ENCODE peak calls at places on chromosome 11, in ten cellular contexts. One of them, this sample, is unnamed.
A peak's percentile ranks its signal among the peaks of the same experiment; 100 is the strongest.

GRCh38 chr11:130779943-130780342 is 136.3 kb downstream of the SNX19 start:
- DNase-seq in hypothalamus: no peak
- DNase-seq in Calu3: no peak
- DNase-seq in GF-D8: no peak
- DNase-seq in MM.1S: no peak
- DNase-seq in astrocyte of the hippocampus: no peak
- DNase-seq in mammary epithelial cell: no peak
- DNase-seq in stimulated activated CD4-positive, alpha-beta T cell treated with anti-CD3 and anti-CD28 coated beads, Interleukin-1b, Interleukin-23, amount 100 ng/mL, for 4 hours: no peak
- DNase-seq in AG04450: no peak
- DNase-seq in EH: no peak
- DNase-seq in this sample: no peak

GRCh38 chr11:84720706-84721402 is 906.3 kb downstream of the DLG2 start:
- DNase-seq in hypothalamus: peak; percentile 25
- DNase-seq in Calu3: no peak
- DNase-seq in GF-D8: no peak
- DNase-seq in MM.1S: peak; percentile 41
- DNase-seq in astrocyte of the hippocampus: peak; percentile 43
- DNase-seq in mammary epithelial cell: no peak
- DNase-seq in stimulated activated CD4-positive, alpha-beta T cell treated with anti-CD3 and anti-CD28 coated beads, Interleukin-1b, Interleukin-23, amount 100 ng/mL, for 4 hours: no peak
- DNase-seq in AG04450: no peak
- DNase-seq in EH: peak; percentile 3
- DNase-seq in this sample: peak; percentile 29

GRCh38 chr11:117827521-117828511 is 3.3 kb upstream of the FXYD2 start:
- DNase-seq in hypothalamus: no peak
- DNase-seq in Calu3: no peak
- DNase-seq in GF-D8: no peak
- DNase-seq in MM.1S: no peak
- DNase-seq in astrocyte of the hippocampus: no peak
- DNase-seq in mammary epithelial cell: no peak
- DNase-seq in stimulated activated CD4-positive, alpha-beta T cell treated with anti-CD3 and anti-CD28 coated beads, Interleukin-1b, Interleukin-23, amount 100 ng/mL, for 4 hours: no peak
- DNase-seq in AG04450: no peak
- DNase-seq in EH: no peak
- DNase-seq in this sample: no peak

GRCh38 chr11:8261921-8262551 is 1.6 kb downstream of the LMO1 start:
- DNase-seq in hypothalamus: no peak
- DNase-seq in Calu3: no peak
- DNase-seq in GF-D8: no peak
- DNase-seq in MM.1S: no peak
- DNase-seq in astrocyte of the hippocampus: no peak
- DNase-seq in mammary epithelial cell: no peak
- DNase-seq in stimulated activated CD4-positive, alpha-beta T cell treated with anti-CD3 and anti-CD28 coated beads, Interleukin-1b, Interleukin-23, amount 100 ng/mL, for 4 hours: no peak
- DNase-seq in AG04450: no peak
- DNase-seq in EH: no peak
- DNase-seq in this sample: no peak

GRCh38 chr11:69580529-69580928 is 60.4 kb upstream of the CCND1 start:
- DNase-seq in hypothalamus: no peak
- DNase-seq in Calu3: no peak
- DNase-seq in GF-D8: no peak
- DNase-seq in MM.1S: no peak
- DNase-seq in astrocyte of the hippocampus: no peak
- DNase-seq in mammary epithelial cell: no peak
- DNase-seq in stimulated activated CD4-positive, alpha-beta T cell treated with anti-CD3 and anti-CD28 coated beads, Interleukin-1b, Interleukin-23, amount 100 ng/mL, for 4 hours: no peak
- DNase-seq in AG04450: no peak
- DNase-seq in EH: no peak
- DNase-seq in this sample: no peak

GRCh38 chr11:134386945-134387344 is 25.1 kb downstream of the B3GAT1 start:
- DNase-seq in hypothalamus: no peak
- DNase-seq in Calu3: no peak
- DNase-seq in GF-D8: peak; percentile 91
- DNase-seq in MM.1S: no peak
- DNase-seq in astrocyte of the hippocampus: no peak
- DNase-seq in mammary epithelial cell: no peak
- DNase-seq in stimulated activated CD4-positive, alpha-beta T cell treated with anti-CD3 and anti-CD28 coated beads, Interleukin-1b, Interleukin-23, amount 100 ng/mL, for 4 hours: no peak
- DNase-seq in AG04450: no peak
- DNase-seq in EH: no peak
- DNase-seq in this sample: no peak

GRCh38 chr11:75733346-75734107 is 15.9 kb downstream of the MOGAT2 start:
- DNase-seq in hypothalamus: no peak
- DNase-seq in Calu3: no peak
- DNase-seq in GF-D8: no peak
- DNase-seq in MM.1S: no peak
- DNase-seq in astrocyte of the hippocampus: peak; percentile 71
- DNase-seq in mammary epithelial cell: peak; percentile 25
- DNase-seq in stimulated activated CD4-positive, alpha-beta T cell treated with anti-CD3 and anti-CD28 coated beads, Interleukin-1b, Interleukin-23, amount 100 ng/mL, for 4 hours: no peak
- DNase-seq in AG04450: no peak
- DNase-seq in EH: peak; percentile 6
- DNase-seq in this sample: peak; percentile 73

GRCh38 chr11:68044145-68044813 is 5.5 kb downstream of the TCIRG1 start:
- DNase-seq in hypothalamus: no peak
- DNase-seq in Calu3: no peak
- DNase-seq in GF-D8: no peak
- DNase-seq in MM.1S: no peak
- DNase-seq in astrocyte of the hippocampus: no peak
- DNase-seq in mammary epithelial cell: no peak
- DNase-seq in stimulated activated CD4-positive, alpha-beta T cell treated with anti-CD3 and anti-CD28 coated beads, Interleukin-1b, Interleukin-23, amount 100 ng/mL, for 4 hours: no peak
- DNase-seq in AG04450: no peak
- DNase-seq in EH: no peak
- DNase-seq in this sample: no peak

GRCh38 chr11:75667831-75668507 is 869 bp downstream of the MAP6 start:
- DNase-seq in hypothalamus: peak; percentile 37
- DNase-seq in Calu3: peak; percentile 44
- DNase-seq in GF-D8: no peak
- DNase-seq in MM.1S: no peak
- DNase-seq in astrocyte of the hippocampus: peak; percentile 87
- DNase-seq in mammary epithelial cell: peak; percentile 36
- DNase-seq in stimulated activated CD4-positive, alpha-beta T cell treated with anti-CD3 and anti-CD28 coated beads, Interleukin-1b, Interleukin-23, amount 100 ng/mL, for 4 hours: peak; percentile 10
- DNase-seq in AG04450: no peak
- DNase-seq in EH: peak; percentile 64
- DNase-seq in this sample: peak; percentile 87

GRCh38 chr11:86518211-86518610 is 143.5 kb downstream of the CCDC81 start:
- DNase-seq in hypothalamus: no peak
- DNase-seq in Calu3: no peak
- DNase-seq in GF-D8: no peak
- DNase-seq in MM.1S: no peak
- DNase-seq in astrocyte of the hippocampus: no peak
- DNase-seq in mammary epithelial cell: no peak
- DNase-seq in stimulated activated CD4-positive, alpha-beta T cell treated with anti-CD3 and anti-CD28 coated beads, Interleukin-1b, Interleukin-23, amount 100 ng/mL, for 4 hours: no peak
- DNase-seq in AG04450: no peak
- DNase-seq in EH: no peak
- DNase-seq in this sample: no peak

GRCh38 chr11:62676698-62677097 is 2.2 kb downstream of the UBXN1 start:
- DNase-seq in hypothalamus: no peak
- DNase-seq in Calu3: no peak
- DNase-seq in GF-D8: no peak
- DNase-seq in MM.1S: no peak
- DNase-seq in astrocyte of the hippocampus: no peak
- DNase-seq in mammary epithelial cell: no peak
- DNase-seq in stimulated activated CD4-positive, alpha-beta T cell treated with anti-CD3 and anti-CD28 coated beads, Interleukin-1b, Interleukin-23, amount 100 ng/mL, for 4 hours: no peak
- DNase-seq in AG04450: no peak
- DNase-seq in EH: no peak
- DNase-seq in this sample: no peak

GRCh38 chr11:36292311-36292722 is 3.1 kb upstream of the COMMD9 start:
- DNase-seq in hypothalamus: no peak
- DNase-seq in Calu3: peak; percentile 21
- DNase-seq in GF-D8: peak; percentile 5
- DNase-seq in MM.1S: peak; percentile 61
- DNase-seq in astrocyte of the hippocampus: peak; percentile 60
- DNase-seq in mammary epithelial cell: peak; percentile 40
- DNase-seq in stimulated activated CD4-positive, alpha-beta T cell treated with anti-CD3 and anti-CD28 coated beads, Interleukin-1b, Interleukin-23, amount 100 ng/mL, for 4 hours: no peak
- DNase-seq in AG04450: no peak
- DNase-seq in EH: peak; percentile 63
- DNase-seq in this sample: peak; percentile 31

GRCh38 chr11:109808569-109808968 is 284.6 kb upstream of the ZC3H12C start:
- DNase-seq in hypothalamus: no peak
- DNase-seq in Calu3: no peak
- DNase-seq in GF-D8: no peak
- DNase-seq in MM.1S: no peak
- DNase-seq in astrocyte of the hippocampus: peak; percentile 10
- DNase-seq in mammary epithelial cell: peak; percentile 9
- DNase-seq in stimulated activated CD4-positive, alpha-beta T cell treated with anti-CD3 and anti-CD28 coated beads, Interleukin-1b, Interleukin-23, amount 100 ng/mL, for 4 hours: no peak
- DNase-seq in AG04450: no peak
- DNase-seq in EH: no peak
- DNase-seq in this sample: no peak

GRCh38 chr11:44619931-44620725 is 54.7 kb downstream of the CD82 start:
- DNase-seq in hypothalamus: no peak
- DNase-seq in Calu3: no peak
- DNase-seq in GF-D8: no peak
- DNase-seq in MM.1S: no peak
- DNase-seq in astrocyte of the hippocampus: no peak
- DNase-seq in mammary epithelial cell: no peak
- DNase-seq in stimulated activated CD4-positive, alpha-beta T cell treated with anti-CD3 and anti-CD28 coated beads, Interleukin-1b, Interleukin-23, amount 100 ng/mL, for 4 hours: no peak
- DNase-seq in AG04450: no peak
- DNase-seq in EH: no peak
- DNase-seq in this sample: no peak

GRCh38 chr11:8354622-8355417 is 91.1 kb upstream of the LMO1 start:
- DNase-seq in hypothalamus: no peak
- DNase-seq in Calu3: peak; percentile 24
- DNase-seq in GF-D8: no peak
- DNase-seq in MM.1S: no peak
- DNase-seq in astrocyte of the hippocampus: peak; percentile 65
- DNase-seq in mammary epithelial cell: peak; percentile 24
- DNase-seq in stimulated activated CD4-positive, alpha-beta T cell treated with anti-CD3 and anti-CD28 coated beads, Interleukin-1b, Interleukin-23, amount 100 ng/mL, for 4 hours: no peak
- DNase-seq in AG04450: no peak
- DNase-seq in EH: no peak
- DNase-seq in this sample: peak; percentile 88

GRCh38 chr11:82398300-82398815 is 335.3 kb downstream of the FAM181B start:
- DNase-seq in hypothalamus: no peak
- DNase-seq in Calu3: no peak
- DNase-seq in GF-D8: no peak
- DNase-seq in MM.1S: no peak
- DNase-seq in astrocyte of the hippocampus: peak; percentile 59
- DNase-seq in mammary epithelial cell: no peak
- DNase-seq in stimulated activated CD4-positive, alpha-beta T cell treated with anti-CD3 and anti-CD28 coated beads, Interleukin-1b, Interleukin-23, amount 100 ng/mL, for 4 hours: no peak
- DNase-seq in AG04450: no peak
- DNase-seq in EH: no peak
- DNase-seq in this sample: peak; percentile 4

GRCh38 chr11:75510626-75511025 is 15.1 kb downstream of the GDPD5 start:
- DNase-seq in hypothalamus: no peak
- DNase-seq in Calu3: no peak
- DNase-seq in GF-D8: no peak
- DNase-seq in MM.1S: no peak
- DNase-seq in astrocyte of the hippocampus: no peak
- DNase-seq in mammary epithelial cell: no peak
- DNase-seq in stimulated activated CD4-positive, alpha-beta T cell treated with anti-CD3 and anti-CD28 coated beads, Interleukin-1b, Interleukin-23, amount 100 ng/mL, for 4 hours: no peak
- DNase-seq in AG04450: no peak
- DNase-seq in EH: no peak
- DNase-seq in this sample: no peak

GRCh38 chr11:65885808-65886536 is 2.3 kb downstream of the FIBP start:
- DNase-seq in hypothalamus: no peak
- DNase-seq in Calu3: no peak
- DNase-seq in GF-D8: no peak
- DNase-seq in MM.1S: no peak
- DNase-seq in astrocyte of the hippocampus: no peak
- DNase-seq in mammary epithelial cell: no peak
- DNase-seq in stimulated activated CD4-positive, alpha-beta T cell treated with anti-CD3 and anti-CD28 coated beads, Interleukin-1b, Interleukin-23, amount 100 ng/mL, for 4 hours: no peak
- DNase-seq in AG04450: no peak
- DNase-seq in EH: no peak
- DNase-seq in this sample: no peak

GRCh38 chr11:62548545-62549335 is 2.1 kb upstream of the AHNAK start:
- DNase-seq in hypothalamus: no peak
- DNase-seq in Calu3: peak; percentile 41
- DNase-seq in GF-D8: no peak
- DNase-seq in MM.1S: no peak
- DNase-seq in astrocyte of the hippocampus: peak; percentile 49
- DNase-seq in mammary epithelial cell: no peak
- DNase-seq in stimulated activated CD4-positive, alpha-beta T cell treated with anti-CD3 and anti-CD28 coated beads, Interleukin-1b, Interleukin-23, amount 100 ng/mL, for 4 hours: no peak
- DNase-seq in AG04450: no peak
- DNase-seq in EH: peak; percentile 13
- DNase-seq in this sample: no peak

GRCh38 chr11:15985127-15985862 is 371.1 kb downstream of the SOX6 start:
- DNase-seq in hypothalamus: no peak
- DNase-seq in Calu3: no peak
- DNase-seq in GF-D8: no peak
- DNase-seq in MM.1S: no peak
- DNase-seq in astrocyte of the hippocampus: peak; percentile 69
- DNase-seq in mammary epithelial cell: no peak
- DNase-seq in stimulated activated CD4-positive, alpha-beta T cell treated with anti-CD3 and anti-CD28 coated beads, Interleukin-1b, Interleukin-23, amount 100 ng/mL, for 4 hours: no peak
- DNase-seq in AG04450: no peak
- DNase-seq in EH: no peak
- DNase-seq in this sample: no peak

GRCh38 chr11:60347084-60347797 is 20.2 kb downstream of the MS4A6E start:
- DNase-seq in hypothalamus: no peak
- DNase-seq in Calu3: no peak
- DNase-seq in GF-D8: no peak
- DNase-seq in MM.1S: no peak
- DNase-seq in astrocyte of the hippocampus: no peak
- DNase-seq in mammary epithelial cell: no peak
- DNase-seq in stimulated activated CD4-positive, alpha-beta T cell treated with anti-CD3 and anti-CD28 coated beads, Interleukin-1b, Interleukin-23, amount 100 ng/mL, for 4 hours: no peak
- DNase-seq in AG04450: no peak
- DNase-seq in EH: no peak
- DNase-seq in this sample: no peak

GRCh38 chr11:100776212-100776896 is 89.3 kb downstream of the ARHGAP42 start:
- DNase-seq in hypothalamus: no peak
- DNase-seq in Calu3: peak; percentile 44
- DNase-seq in GF-D8: no peak
- DNase-seq in MM.1S: no peak
- DNase-seq in astrocyte of the hippocampus: peak; percentile 82
- DNase-seq in mammary epithelial cell: peak; percentile 90
- DNase-seq in stimulated activated CD4-positive, alpha-beta T cell treated with anti-CD3 and anti-CD28 coated beads, Interleukin-1b, Interleukin-23, amount 100 ng/mL, for 4 hours: no peak
- DNase-seq in AG04450: peak; percentile 21
- DNase-seq in EH: no peak
- DNase-seq in this sample: peak; percentile 37

GRCh38 chr11:126898802-126899201 is 101.8 kb downstream of the KIRREL3 start:
- DNase-seq in hypothalamus: no peak
- DNase-seq in Calu3: no peak
- DNase-seq in GF-D8: no peak
- DNase-seq in MM.1S: no peak
- DNase-seq in astrocyte of the hippocampus: no peak
- DNase-seq in mammary epithelial cell: no peak
- DNase-seq in stimulated activated CD4-positive, alpha-beta T cell treated with anti-CD3 and anti-CD28 coated beads, Interleukin-1b, Interleukin-23, amount 100 ng/mL, for 4 hours: no peak
- DNase-seq in AG04450: no peak
- DNase-seq in EH: no peak
- DNase-seq in this sample: no peak

GRCh38 chr11:14713518-14714244 is 70.1 kb downstream of the PDE3B start:
- DNase-seq in hypothalamus: no peak
- DNase-seq in Calu3: no peak
- DNase-seq in GF-D8: no peak
- DNase-seq in MM.1S: no peak
- DNase-seq in astrocyte of the hippocampus: no peak
- DNase-seq in mammary epithelial cell: no peak
- DNase-seq in stimulated activated CD4-positive, alpha-beta T cell treated with anti-CD3 and anti-CD28 coated beads, Interleukin-1b, Interleukin-23, amount 100 ng/mL, for 4 hours: no peak
- DNase-seq in AG04450: no peak
- DNase-seq in EH: no peak
- DNase-seq in this sample: peak; percentile 2

GRCh38 chr11:129598378-129598777 is 217.3 kb upstream of the TMEM45B start:
- DNase-seq in hypothalamus: no peak
- DNase-seq in Calu3: no peak
- DNase-seq in GF-D8: no peak
- DNase-seq in MM.1S: no peak
- DNase-seq in astrocyte of the hippocampus: no peak
- DNase-seq in mammary epithelial cell: no peak
- DNase-seq in stimulated activated CD4-positive, alpha-beta T cell treated with anti-CD3 and anti-CD28 coated beads, Interleukin-1b, Interleukin-23, amount 100 ng/mL, for 4 hours: no peak
- DNase-seq in AG04450: no peak
- DNase-seq in EH: no peak
- DNase-seq in this sample: no peak